ENCODE peak calls at places on chromosomes 11 and 22, in four cellular contexts. X is fibroblast of mammary gland, H is choroid plexus epithelial cell, L is astrocyte of the spinal cord. E is an unnamed sample.

GRCh38 chr11:76803023-76803422 is 19.9 kb downstream of the TSKU start:
- DNase-seq in X (peak), H (peak), L (peak), E (peak)

GRCh38 chr11:27603376-27603775 is 96.8 kb upstream of the LIN7C start:
- DNase-seq in X (no peak), H (no peak), L (no peak), E (no peak)

GRCh38 chr22:17167486-17167885 is 8.4 kb upstream of the HDHD5 start:
- DNase-seq in X (no peak), H (no peak), L (no peak), E (no peak)

GRCh38 chr11:132220464-132220863 is 850.0 kb downstream of the NTM start:
- DNase-seq in X (peak), H (peak), L (peak), E (peak)

GRCh38 chr22:31496735-31497146 is 405 bp downstream of the SFI1 start:
- DNase-seq in X (no peak), H (no peak), L (peak), E (peak)

GRCh38 chr11:95984035-95984434 is 60.1 kb upstream of the MTMR2 start:
- DNase-seq in X (no peak), H (no peak), L (no peak), E (no peak)

GRCh38 chr11:12240669-12241068 is 130.3 kb downstream of the MICAL2 start:
- DNase-seq in X (no peak), H (no peak), L (no peak), E (no peak)

GRCh38 chr11:124900464-124900863 is 2.8 kb upstream of the ROBO4 start:
- DNase-seq in X (peak), H (peak), L (peak), E (peak)

GRCh38 chr11:3867209-3868071 is 12.0 kb downstream of the STIM1 start:
- DNase-seq in X (peak), H (peak), L (no peak), E (peak)

GRCh38 chr11:22193348-22194051 is 615 bp downstream of the ANO5 start:
- DNase-seq in X (no peak), H (no peak), L (no peak), E (no peak)

GRCh38 chr22:44193537-44193896 is 12.8 kb downstream of the PARVG start:
- DNase-seq in X (no peak), H (no peak), L (no peak), E (no peak)

GRCh38 chr11:47523491-47524199 is 29.3 kb downstream of the CELF1 start:
- DNase-seq in X (peak), H (peak), L (peak), E (peak)

GRCh38 chr11:2268911-2269600 is 1.3 kb downstream of the ASCL2 start:
- DNase-seq in X (peak), H (peak), L (no peak), E (peak)
- H3K4me3 ChIP-seq in X (no peak), H (peak), L (no peak), E (peak)

GRCh38 chr11:101912823-101913284 is 2.0 kb upstream of the CEP126 start:
- DNase-seq in X (peak), H (peak), L (peak), E (peak)
- TF ChIP-seq CTCF in X (no peak), H (no peak), L (no peak), E (no peak)

GRCh38 chr22:47686594-47687363 is 924.3 kb downstream of the TBC1D22A start:
- DNase-seq in X (no peak), H (no peak), L (no peak), E (no peak)
- H3K4me3 ChIP-seq in X (no peak), H (no peak), L (no peak), E (no peak)

DNA sequence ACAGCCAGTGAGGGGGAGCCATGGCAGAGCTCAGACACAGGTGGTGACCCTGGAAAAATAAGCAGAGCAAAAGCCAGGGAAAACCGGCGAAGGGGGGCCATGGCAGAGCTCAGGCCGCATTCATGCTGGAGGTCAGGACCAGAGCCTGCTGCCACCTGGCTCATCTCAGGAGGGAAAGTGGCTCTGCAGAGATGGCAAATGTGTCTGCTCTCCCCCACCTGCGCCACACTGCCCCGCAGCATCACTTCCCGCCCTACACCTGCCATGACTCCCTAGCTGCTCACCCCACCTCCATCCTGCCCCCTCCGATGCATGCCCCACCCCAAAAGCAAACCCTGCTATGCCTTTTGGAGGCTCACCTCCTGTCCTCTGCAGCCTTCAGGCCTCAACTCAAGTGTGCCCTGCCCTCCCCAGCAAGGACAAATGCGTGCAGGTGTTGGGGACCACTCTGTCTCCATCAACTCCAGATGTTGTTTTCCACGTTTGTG is 123.2 kb upstream of the FGF3 start:
- DNase-seq in X (no peak), H (no peak), L (no peak), E (no peak)
- TF ChIP-seq CTCF in X (no peak), H (no peak), L (no peak), E (no peak)

DNA sequence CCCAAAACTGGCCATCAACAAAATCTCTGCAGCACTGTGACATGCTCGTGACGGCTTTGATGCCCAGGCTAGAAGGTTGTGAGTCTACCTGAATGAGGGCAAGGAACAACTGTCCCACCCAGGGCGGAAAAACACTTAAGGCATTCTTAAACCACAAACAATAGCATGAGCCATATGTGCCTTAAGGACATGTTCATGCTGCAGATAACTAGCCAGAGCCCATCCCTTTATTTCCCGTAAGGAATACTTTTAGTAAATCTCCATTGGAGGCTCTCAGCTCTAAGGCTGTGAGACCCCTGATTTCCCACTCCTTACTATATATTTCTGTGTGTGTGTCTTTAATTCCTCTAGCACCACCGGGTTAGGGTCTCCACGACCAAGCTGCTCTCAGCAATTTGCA is 3.4 kb downstream of the CHORDC1 start:
- DNase-seq in X (no peak), H (no peak), L (no peak), E (no peak)
- H3K4me3 ChIP-seq in X (no peak), H (no peak), L (no peak), E (no peak)

DNA sequence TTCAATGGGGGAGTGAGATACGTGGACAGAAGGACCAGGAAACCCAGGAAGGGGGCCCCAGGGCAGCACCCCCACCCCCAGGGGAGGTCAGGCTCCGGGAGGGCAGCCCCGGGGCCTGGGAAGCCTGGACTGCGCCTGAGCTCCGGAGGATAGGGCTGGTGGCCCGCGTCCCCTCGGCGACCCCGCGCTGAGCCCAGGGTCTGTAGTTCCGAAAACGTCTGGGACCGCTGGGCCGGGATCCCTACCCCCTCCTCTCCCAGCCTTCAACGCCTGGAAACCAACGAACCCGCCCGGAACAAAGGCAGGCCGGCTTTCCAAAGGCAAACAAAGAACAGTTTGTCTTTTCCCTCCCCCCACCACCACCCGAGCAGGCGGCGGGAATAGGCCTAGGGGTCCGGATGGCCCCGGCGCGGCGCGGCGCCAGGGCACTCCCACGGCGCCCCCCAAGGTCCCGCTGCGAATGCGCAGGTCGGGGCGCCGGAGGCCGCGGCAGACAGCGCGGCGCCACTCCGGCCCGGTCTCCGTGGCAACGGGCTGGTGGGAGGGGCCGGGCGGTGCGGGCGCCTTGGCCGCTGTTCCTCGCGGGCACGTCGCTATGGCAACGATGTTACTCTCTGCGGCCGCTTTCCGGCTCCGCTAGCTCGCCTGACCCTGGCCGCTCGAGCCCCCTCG is 58.5 kb downstream of the IGLL1 start:
- DNase-seq in X (peak), H (peak), L (peak), E (peak)
- TF ChIP-seq CTCF in X (no peak), H (no peak), L (no peak), E (no peak)

GRCh38 chr22:37561209-37562048 is 1.1 kb downstream of the CDC42EP1 start:
- DNase-seq in X (peak), H (peak), L (peak), E (peak)

GRCh38 chr22:37559901-37560681 is at the start of gene CDC42EP1:
- DNase-seq in X (peak), H (peak), L (peak), E (peak)

GRCh38 chr22:37560682-37561208 is 465 bp downstream of the CDC42EP1 start:
- DNase-seq in X (no peak), H (peak), L (peak), E (peak)

GRCh38 chr22:37558815-37559214 is 1.5 kb upstream of the CDC42EP1 start:
- DNase-seq in X (no peak), H (no peak), L (no peak), E (no peak)

DNA sequence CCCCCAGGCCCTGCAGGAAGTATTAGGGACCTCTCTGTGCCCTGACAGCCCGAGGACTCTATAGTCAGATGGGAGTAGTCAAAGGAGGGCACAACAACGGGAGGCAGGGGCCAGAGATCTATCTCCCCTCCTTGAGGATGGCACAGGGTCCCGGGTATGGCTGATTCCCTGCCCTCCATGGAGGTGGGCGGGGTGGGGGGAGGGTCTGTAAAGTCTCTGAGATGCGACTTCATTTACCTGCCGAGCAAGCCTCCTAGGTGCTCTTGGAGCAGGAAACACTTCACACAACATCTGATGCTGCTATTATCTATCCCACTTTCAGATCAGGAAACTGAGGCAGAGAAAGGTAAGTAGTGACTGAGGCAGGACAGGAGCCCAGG is 769 bp upstream of the CDC42EP1 start:
- DNase-seq in X (no peak), H (no peak), L (no peak), E (no peak)
- H3K4me3 ChIP-seq in X (peak), H (peak), L (peak), E (peak)

GRCh38 chr11:67252831-67253239 is 13.4 kb upstream of the GRK2 start:
- DNase-seq in X (peak), H (peak), L (peak), E (peak)
- TF ChIP-seq CTCF in X (peak), H (peak), L (peak), E (peak)

GRCh38 chr22:42611076-42611475 is 3.6 kb downstream of the POLDIP3 start:
- DNase-seq in X (peak), H (no peak), L (no peak), E (peak)

GRCh38 chr22:42604403-42604802 is 10.3 kb downstream of the POLDIP3 start:
- DNase-seq in X (peak), H (peak), L (no peak), E (peak)

GRCh38 chr22:42612336-42612735 is 2.3 kb downstream of the POLDIP3 start:
- DNase-seq in X (no peak), H (no peak), L (no peak), E (no peak)

GRCh38 chr22:42610211-42610610 is 4.5 kb downstream of the POLDIP3 start:
- DNase-seq in X (no peak), H (no peak), L (no peak), E (peak)

DNA sequence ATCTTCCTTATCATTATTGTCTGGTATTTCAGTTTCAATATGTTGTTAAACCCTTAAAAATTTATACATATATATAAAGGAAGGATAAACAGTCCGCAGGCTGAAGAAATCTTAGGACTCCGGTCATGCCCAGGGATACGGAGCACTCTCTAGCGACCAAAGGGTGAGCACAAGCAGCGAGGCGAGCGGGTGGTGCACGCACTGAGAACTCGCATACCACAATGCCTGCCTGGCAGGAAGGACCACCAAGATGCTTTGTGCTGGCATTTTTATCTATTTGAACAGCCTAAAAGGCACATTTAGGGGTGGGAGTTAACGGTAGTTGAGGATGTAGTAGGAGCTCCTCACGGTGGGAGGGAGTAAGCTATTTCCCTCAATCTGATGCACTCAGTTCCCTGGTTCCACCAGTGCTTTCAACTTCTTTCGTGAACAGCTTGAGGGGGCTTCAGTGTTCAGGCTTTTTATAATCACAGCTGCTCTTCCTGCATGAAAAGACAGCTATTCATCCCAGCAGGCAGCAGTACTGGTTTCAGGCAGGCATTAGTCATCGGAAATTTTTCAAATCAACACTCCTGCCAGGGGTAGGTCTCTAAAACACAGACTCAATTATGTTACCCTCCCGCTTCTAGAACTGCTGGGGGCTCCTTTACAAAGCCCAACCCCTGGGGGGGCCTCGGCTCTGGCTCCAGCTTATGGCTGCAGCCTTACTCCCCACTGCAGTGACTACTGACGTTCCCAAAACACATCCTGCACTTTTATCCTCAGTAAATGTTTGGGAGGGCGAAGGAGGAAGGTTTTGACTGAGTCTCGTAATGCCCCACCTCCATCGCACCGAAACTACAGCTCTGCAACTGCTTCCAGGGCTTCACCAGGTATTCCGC is 6.0 kb downstream of the POLDIP3 start:
- DNase-seq in X (peak), H (peak), L (peak), E (peak)
- H3K4me3 ChIP-seq in X (peak), H (peak), L (peak), E (peak)

GRCh38 chr22:42297778-42298177 is 27.3 kb upstream of the TCF20 start:
- DNase-seq in X (no peak), H (peak), L (no peak), E (no peak)

GRCh38 chr22:42294034-42294985 is 23.9 kb upstream of the TCF20 start:
- DNase-seq in X (peak), H (peak), L (peak), E (peak)

GRCh38 chr22:42296883-42297282 is 26.4 kb upstream of the TCF20 start:
- DNase-seq in X (no peak), H (no peak), L (no peak), E (no peak)

GRCh38 chr22:42298746-42299145 is 28.3 kb upstream of the TCF20 start:
- DNase-seq in X (no peak), H (no peak), L (no peak), E (no peak)

DNA sequence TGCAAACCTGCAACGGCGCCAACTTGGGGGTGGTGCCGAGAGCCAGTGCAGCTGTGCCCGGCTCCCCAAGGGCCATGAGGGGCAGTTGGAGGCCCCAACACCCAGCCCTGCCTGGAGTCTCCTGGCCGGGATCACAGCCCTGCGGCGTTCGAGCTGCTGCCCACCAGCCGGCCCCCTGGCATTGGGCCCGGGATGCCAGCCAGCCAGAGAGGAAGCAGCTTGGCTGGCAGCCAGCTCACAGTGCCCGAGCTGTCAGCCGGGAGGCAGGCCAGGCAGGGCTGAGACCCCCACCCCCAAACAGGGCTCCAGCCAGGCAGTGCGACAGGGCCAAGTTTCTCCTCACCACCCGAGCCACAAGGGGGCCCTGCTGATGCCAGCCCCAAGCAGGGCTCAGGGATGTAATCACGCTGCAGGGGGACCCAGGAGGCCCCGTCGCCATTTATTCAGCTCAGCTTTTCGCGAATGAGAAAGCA is 26.0 kb upstream of the TCF20 start:
- DNase-seq in X (no peak), H (no peak), L (no peak), E (no peak)
- TF ChIP-seq CTCF in X (no peak), H (peak), L (peak), E (no peak)